ENCODE peak calls at places on chromosomes 12 and 14, in eight cellular contexts. F is T47D; J is EH; S is C1 segment of cervical spinal cord; G is MG63; W is stimulated activated CD4-positive, alpha-beta T cell treated with anti-CD3 and anti-CD28 coated beads, Interleukin-1b, Interleukin-23, amount 100 ng/mL, for 1 hour; M is mesothelial cell of epicardium; V is activated effector memory CD4-positive, alpha-beta T cell treated with anti-CD3 and anti-CD28 coated beads, Interleukin-2, amount 50 U/mL, for 16 hours. C is an unnamed sample.

GRCh38 chr14:23217621-23218020 is 20.1 kb upstream of the RNF212B start:
- DNase-seq in F (no peak), J (no peak), S (no peak), G (no peak), W (no peak), M (no peak), V (no peak), C (no peak)

GRCh38 chr12:121811434-121812319 is 7.9 kb downstream of the SETD1B start:
- DNase-seq in F (peak), J (peak), S (no peak), G (peak), W (no peak), M (peak), V (peak), C (no peak)

GRCh38 chr14:99698236-99698635 is 14.1 kb downstream of the CYP46A1 start:
- DNase-seq in F (no peak), J (no peak), S (no peak), G (no peak), W (no peak), M (no peak), V (no peak), C (no peak)

GRCh38 chr12:106211973-106212372 is 35.8 kb downstream of the CKAP4 start:
- DNase-seq in F (no peak), J (no peak), S (no peak), G (no peak), W (no peak), M (no peak), V (no peak), C (no peak)

GRCh38 chr12:94445662-94446061 is 14.0 kb downstream of the CEP83 start:
- DNase-seq in F (peak), J (peak), S (no peak), G (no peak), W (no peak), M (no peak), V (no peak), C (no peak)

GRCh38 chr14:104472536-104473243 is 106.9 kb upstream of the C14orf180 start:
- DNase-seq in F (no peak), J (no peak), S (no peak), G (no peak), W (no peak), M (no peak), V (no peak), C (no peak)

GRCh38 chr14:74982661-74983060 is 20.1 kb upstream of the EIF2B2 start:
- DNase-seq in F (no peak), J (no peak), S (no peak), G (no peak), W (no peak), M (no peak), V (no peak), C (no peak)

GRCh38 chr12:78863482-78864427 is 819 bp upstream of the SYT1 start:
- DNase-seq in F (peak), J (peak), S (no peak), G (peak), W (no peak), M (peak), V (no peak), C (no peak)

GRCh38 chr12:104457746-104458644 is 1.2 kb downstream of the CHST11 start:
- DNase-seq in F (peak), J (peak), S (no peak), G (peak), W (no peak), M (no peak), V (peak), C (no peak)

GRCh38 chr14:89466939-89467338 is 49.9 kb upstream of the FOXN3 start:
- DNase-seq in F (no peak), J (no peak), S (no peak), G (no peak), W (no peak), M (no peak), V (no peak), C (no peak)

GRCh38 chr12:65860584-65860983 is 36.3 kb downstream of the HMGA2 start:
- DNase-seq in F (no peak), J (no peak), S (no peak), G (no peak), W (no peak), M (no peak), V (no peak), C (no peak)

GRCh38 chr12:29547151-29547561 is 49.7 kb upstream of the OVCH1 start:
- DNase-seq in F (no peak), J (peak), S (no peak), G (peak), W (no peak), M (no peak), V (no peak), C (no peak)

GRCh38 chr12:106722854-106723253 is 51.6 kb upstream of the RIC8B start:
- DNase-seq in F (no peak), J (no peak), S (no peak), G (no peak), W (no peak), M (no peak), V (no peak), C (no peak)

GRCh38 chr12:80226576-80226975 is 127.2 kb downstream of the OTOGL start:
- DNase-seq in F (no peak), J (peak), S (no peak), G (no peak), W (no peak), M (no peak), V (no peak), C (no peak)

GRCh38 chr12:116138380-116138779 is 139.1 kb downstream of the MED13L start:
- DNase-seq in F (no peak), J (peak), S (no peak), G (no peak), W (no peak), M (no peak), V (no peak), C (no peak)

GRCh38 chr14:58923751-58924405 is 264.6 kb upstream of the DAAM1 start:
- DNase-seq in F (no peak), J (no peak), S (no peak), G (no peak), W (no peak), M (no peak), V (no peak), C (no peak)

GRCh38 chr14:85308531-85309300 is 221.2 kb upstream of the FLRT2 start:
- DNase-seq in F (no peak), J (no peak), S (no peak), G (no peak), W (no peak), M (no peak), V (no peak), C (no peak)

GRCh38 chr12:4273651-4274395 is at the start of gene CCND2:
- DNase-seq in F (peak), J (peak), S (no peak), G (peak), W (peak), M (peak), V (peak), C (peak)

GRCh38 chr14:104520620-104521410 is 58.7 kb upstream of the C14orf180 start:
- DNase-seq in F (no peak), J (no peak), S (no peak), G (no peak), W (no peak), M (no peak), V (no peak), C (no peak)

GRCh38 chr12:95462551-95462950 is 11.4 kb upstream of the METAP2 start:
- DNase-seq in F (no peak), J (no peak), S (no peak), G (no peak), W (no peak), M (no peak), V (no peak), C (no peak)

GRCh38 chr14:82313889-82314288 is 780.2 kb upstream of the SEL1L start:
- DNase-seq in F (peak), J (no peak), S (no peak), G (no peak), W (no peak), M (no peak), V (no peak), C (no peak)

GRCh38 chr14:75522224-75522764 is at the start of gene BATF:
- DNase-seq in F (peak), J (no peak), S (no peak), G (no peak), W (peak), M (no peak), V (peak), C (no peak)

GRCh38 chr12:6697584-6698351 is 2.8 kb downstream of the PIANP start:
- DNase-seq in F (peak), J (peak), S (no peak), G (peak), W (no peak), M (no peak), V (peak), C (no peak)

GRCh38 chr14:69554500-69554899 is 20.2 kb downstream of the CCDC177 start:
- DNase-seq in F (no peak), J (peak), S (no peak), G (no peak), W (no peak), M (no peak), V (no peak), C (no peak)

GRCh38 chr14:72884386-72884785 is 9.5 kb downstream of the DPF3 start:
- DNase-seq in F (no peak), J (no peak), S (no peak), G (no peak), W (no peak), M (no peak), V (no peak), C (no peak)

GRCh38 chr14:69335421-69335820 is 62.7 kb downstream of the ERH start:
- DNase-seq in F (peak), J (peak), S (no peak), G (no peak), W (no peak), M (no peak), V (no peak), C (no peak)

GRCh38 chr12:132525833-132526455 is 36.0 kb downstream of the FBRSL1 start:
- DNase-seq in F (no peak), J (no peak), S (no peak), G (no peak), W (no peak), M (no peak), V (no peak), C (no peak)

GRCh38 chr12:4369548-4369947 is 10.0 kb downstream of the FGF23 start:
- DNase-seq in F (no peak), J (no peak), S (no peak), G (no peak), W (no peak), M (no peak), V (no peak), C (no peak)

GRCh38 chr14:99009875-99010274 is 262.1 kb downstream of the BCL11B start:
- DNase-seq in F (no peak), J (no peak), S (no peak), G (no peak), W (no peak), M (no peak), V (no peak), C (no peak)

GRCh38 chr14:96631621-96632362 is 129.6 kb downstream of the PAPOLA start:
- DNase-seq in F (no peak), J (peak), S (no peak), G (peak), W (no peak), M (no peak), V (peak), C (no peak)

GRCh38 chr12:39102474-39103209 is 197.3 kb upstream of the CPNE8 start:
- DNase-seq in F (no peak), J (no peak), S (no peak), G (no peak), W (no peak), M (no peak), V (no peak), C (no peak)

GRCh38 chr12:29157486-29157946 is 8.4 kb downstream of the FAR2 start:
- DNase-seq in F (no peak), J (peak), S (no peak), G (peak), W (no peak), M (no peak), V (no peak), C (no peak)

GRCh38 chr14:76576047-76576741 is 185.1 kb upstream of the VASH1 start:
- DNase-seq in F (peak), J (peak), S (no peak), G (no peak), W (no peak), M (no peak), V (no peak), C (no peak)

GRCh38 chr14:57732886-57733285 is 133.0 kb downstream of the SLC35F4 start:
- DNase-seq in F (no peak), J (peak), S (no peak), G (no peak), W (no peak), M (no peak), V (no peak), C (no peak)

GRCh38 chr12:91356405-91356804 is 173.8 kb upstream of the DCN start:
- DNase-seq in F (no peak), J (no peak), S (no peak), G (no peak), W (no peak), M (no peak), V (no peak), C (no peak)

GRCh38 chr14:99938896-99939295 is 126.3 kb upstream of the EVL start:
- DNase-seq in F (no peak), J (no peak), S (no peak), G (no peak), W (no peak), M (no peak), V (no peak), C (no peak)

GRCh38 chr14:101132051-101132541 is 228.6 kb upstream of the RTL1 start:
- DNase-seq in F (no peak), J (no peak), S (no peak), G (no peak), W (no peak), M (no peak), V (peak), C (no peak)